ENCODE peak calls at places on chromosomes 5 and 9, in six cellular contexts. One of them, this sample, is unnamed.

GRCh38 chr5:71988808-71989207 is 118.5 kb upstream of the MAP1B start:
- DNase-seq in cardiac fibroblast: no peak
- DNase-seq in left ventricle myocardium inferior: no peak
- DNase-seq in Peyer's patch: no peak
- DNase-seq in effector memory CD4-positive, alpha-beta T cell: no peak
- DNase-seq in tibial artery: no peak
- DNase-seq in this sample: no peak

GRCh38 chr5:10288600-10289213 is 19.0 kb downstream of the CMBL start:
- DNase-seq in left ventricle myocardium inferior: peak; percentile 74
- DNase-seq in cardiac fibroblast: no peak
- DNase-seq in effector memory CD4-positive, alpha-beta T cell: no peak
- DNase-seq in Peyer's patch: peak; percentile 91
- DNase-seq in tibial artery: no peak
- DNase-seq in this sample: no peak

GRCh38 chr9:136565075-136565721 is 19.4 kb upstream of the NOTCH1 start:
- DNase-seq in Peyer's patch: no peak
- DNase-seq in left ventricle myocardium inferior: peak; percentile 79
- DNase-seq in effector memory CD4-positive, alpha-beta T cell: no peak
- DNase-seq in tibial artery: no peak
- DNase-seq in cardiac fibroblast: peak; percentile 54
- DNase-seq in this sample: peak; percentile 70

GRCh38 chr5:123708074-123708806 is 196.3 kb downstream of the CSNK1G3 start:
- DNase-seq in left ventricle myocardium inferior: no peak
- DNase-seq in effector memory CD4-positive, alpha-beta T cell: no peak
- DNase-seq in Peyer's patch: no peak
- DNase-seq in tibial artery: peak; percentile 62
- DNase-seq in cardiac fibroblast: peak; percentile 75
- DNase-seq in this sample: peak; percentile 96

GRCh38 chr5:133467325-133467700 is 145.0 kb downstream of the FSTL4 start:
- DNase-seq in tibial artery: no peak
- DNase-seq in cardiac fibroblast: no peak
- DNase-seq in Peyer's patch: no peak
- DNase-seq in left ventricle myocardium inferior: no peak
- DNase-seq in effector memory CD4-positive, alpha-beta T cell: peak; percentile 40
- DNase-seq in this sample: no peak

GRCh38 chr5:170338933-170339779 is 41.6 kb upstream of the LCP2 start:
- DNase-seq in tibial artery: no peak
- DNase-seq in Peyer's patch: peak; percentile 83
- DNase-seq in left ventricle myocardium inferior: no peak
- DNase-seq in effector memory CD4-positive, alpha-beta T cell: peak; percentile 49
- DNase-seq in cardiac fibroblast: no peak
- DNase-seq in this sample: no peak

GRCh38 chr5:61000887-61001286 is 55.9 kb downstream of the NDUFAF2 start:
- DNase-seq in effector memory CD4-positive, alpha-beta T cell: no peak
- DNase-seq in Peyer's patch: no peak
- DNase-seq in left ventricle myocardium inferior: no peak
- DNase-seq in cardiac fibroblast: no peak
- DNase-seq in tibial artery: no peak
- DNase-seq in this sample: peak; percentile 38

GRCh38 chr5:14204785-14205321 is 61.7 kb downstream of the TRIO start:
- DNase-seq in effector memory CD4-positive, alpha-beta T cell: no peak
- DNase-seq in cardiac fibroblast: peak; percentile 90
- DNase-seq in tibial artery: peak; percentile 68
- DNase-seq in Peyer's patch: peak; percentile 84
- DNase-seq in left ventricle myocardium inferior: peak; percentile 29
- DNase-seq in this sample: peak; percentile 87

GRCh38 chr5:16936150-16937022 is at the start of gene MYO10:
- DNase-seq in tibial artery: peak; percentile 48
- DNase-seq in cardiac fibroblast: peak; percentile 89
- DNase-seq in left ventricle myocardium inferior: peak; percentile 80
- DNase-seq in effector memory CD4-positive, alpha-beta T cell: no peak
- DNase-seq in Peyer's patch: peak; percentile 83
- DNase-seq in this sample: peak; percentile 73

GRCh38 chr5:61416010-61416409 is 84.0 kb downstream of the ZSWIM6 start:
- DNase-seq in Peyer's patch: no peak
- DNase-seq in tibial artery: no peak
- DNase-seq in left ventricle myocardium inferior: no peak
- DNase-seq in cardiac fibroblast: no peak
- DNase-seq in effector memory CD4-positive, alpha-beta T cell: no peak
- DNase-seq in this sample: no peak

GRCh38 chr9:91740713-91741112 is 209.3 kb downstream of the ROR2 start:
- DNase-seq in cardiac fibroblast: peak; percentile 85
- DNase-seq in effector memory CD4-positive, alpha-beta T cell: no peak
- DNase-seq in Peyer's patch: peak; percentile 66
- DNase-seq in tibial artery: no peak
- DNase-seq in left ventricle myocardium inferior: peak; percentile 36
- DNase-seq in this sample: peak; percentile 79

DNA sequence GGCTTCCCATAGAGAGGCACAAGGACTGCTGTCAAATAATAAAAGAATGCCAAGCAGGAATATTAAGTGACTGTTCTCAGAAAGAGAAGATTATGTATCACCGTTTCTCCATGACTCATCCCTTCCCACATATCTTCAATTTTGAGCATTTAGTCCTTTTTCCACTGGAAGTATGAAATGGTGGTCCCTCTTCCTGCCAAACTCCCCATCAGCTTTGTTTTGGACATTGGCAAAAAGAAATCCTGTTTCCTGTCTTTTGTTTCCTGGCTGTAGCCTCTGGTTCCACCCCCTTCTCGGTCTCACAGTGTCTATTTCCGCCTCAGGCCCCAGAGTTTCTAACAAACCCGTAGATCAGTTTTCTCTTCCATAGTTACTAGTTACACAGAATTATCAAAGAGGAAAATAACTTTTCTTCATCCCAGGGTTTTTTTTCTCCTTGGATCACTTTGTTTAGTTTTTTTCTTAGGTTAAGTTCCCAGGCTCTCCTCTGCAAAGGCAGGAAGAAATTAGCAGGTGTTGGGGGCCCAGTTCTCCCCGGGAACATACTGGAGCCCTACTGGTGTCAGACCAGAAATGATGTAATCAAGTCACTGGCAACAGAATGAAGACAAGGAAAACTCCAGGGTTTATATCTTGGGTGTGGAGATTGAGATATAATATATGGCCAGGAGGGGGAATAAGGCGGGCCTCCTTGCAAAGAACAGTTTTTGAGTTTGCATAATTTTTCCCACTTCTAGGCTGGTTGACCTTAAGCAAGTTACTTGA is 26.3 kb upstream of the ARHGAP26 start:
- DNase-seq in Peyer's patch: no peak
- DNase-seq in cardiac fibroblast: peak; percentile 78
- DNase-seq in effector memory CD4-positive, alpha-beta T cell: no peak
- DNase-seq in left ventricle myocardium inferior: no peak
- DNase-seq in tibial artery: no peak
- DNase-seq in this sample: peak; percentile 30
- H3K4me3 ChIP-seq in Peyer's patch: no peak overlapping the region
- H3K4me3 ChIP-seq in cardiac fibroblast: no peak overlapping the region
- H3K4me3 ChIP-seq in effector memory CD4-positive, alpha-beta T cell: no peak overlapping the region
- H3K4me3 ChIP-seq in left ventricle myocardium inferior: no peak overlapping the region
- H3K4me3 ChIP-seq in tibial artery: no peak overlapping the region
- H3K4me3 ChIP-seq in this sample: no peak overlapping the region

GRCh38 chr5:163622796-163623195 is 117.4 kb downstream of the MAT2B start:
- DNase-seq in left ventricle myocardium inferior: no peak
- DNase-seq in effector memory CD4-positive, alpha-beta T cell: no peak
- DNase-seq in Peyer's patch: no peak
- DNase-seq in cardiac fibroblast: no peak
- DNase-seq in tibial artery: no peak
- DNase-seq in this sample: peak; percentile 16

GRCh38 chr5:163624466-163624865 is 119.0 kb downstream of the MAT2B start:
- DNase-seq in cardiac fibroblast: no peak
- DNase-seq in left ventricle myocardium inferior: no peak
- DNase-seq in tibial artery: no peak
- DNase-seq in effector memory CD4-positive, alpha-beta T cell: no peak
- DNase-seq in Peyer's patch: no peak
- DNase-seq in this sample: peak; percentile 68

GRCh38 chr5:163619273-163619672 is 113.9 kb downstream of the MAT2B start:
- DNase-seq in effector memory CD4-positive, alpha-beta T cell: no peak
- DNase-seq in tibial artery: no peak
- DNase-seq in cardiac fibroblast: no peak
- DNase-seq in Peyer's patch: no peak
- DNase-seq in left ventricle myocardium inferior: no peak
- DNase-seq in this sample: no peak

GRCh38 chr5:163623524-163623923 is 118.1 kb downstream of the MAT2B start:
- DNase-seq in Peyer's patch: no peak
- DNase-seq in tibial artery: no peak
- DNase-seq in effector memory CD4-positive, alpha-beta T cell: no peak
- DNase-seq in left ventricle myocardium inferior: no peak
- DNase-seq in cardiac fibroblast: no peak
- DNase-seq in this sample: no peak

GRCh38 chr5:163619951-163620350 is 114.5 kb downstream of the MAT2B start:
- DNase-seq in tibial artery: no peak
- DNase-seq in Peyer's patch: no peak
- DNase-seq in effector memory CD4-positive, alpha-beta T cell: no peak
- DNase-seq in cardiac fibroblast: no peak
- DNase-seq in left ventricle myocardium inferior: no peak
- DNase-seq in this sample: no peak
- H3K4me3 ChIP-seq in tibial artery: no peak overlapping the region
- H3K4me3 ChIP-seq in Peyer's patch: no peak overlapping the region
- H3K4me3 ChIP-seq in effector memory CD4-positive, alpha-beta T cell: no peak overlapping the region
- H3K4me3 ChIP-seq in cardiac fibroblast: no peak overlapping the region
- H3K4me3 ChIP-seq in left ventricle myocardium inferior: no peak overlapping the region
- H3K4me3 ChIP-seq in this sample: no peak overlapping the region

GRCh38 chr5:118580959-118581358 is 407.4 kb downstream of the DTWD2 start:
- DNase-seq in Peyer's patch: no peak
- DNase-seq in tibial artery: no peak
- DNase-seq in cardiac fibroblast: peak; percentile 20
- DNase-seq in effector memory CD4-positive, alpha-beta T cell: no peak
- DNase-seq in left ventricle myocardium inferior: no peak
- DNase-seq in this sample: peak; percentile 89
- H3K4me3 ChIP-seq in Peyer's patch: no peak overlapping the region
- H3K4me3 ChIP-seq in tibial artery: no peak overlapping the region
- H3K4me3 ChIP-seq in cardiac fibroblast: no peak overlapping the region
- H3K4me3 ChIP-seq in effector memory CD4-positive, alpha-beta T cell: no peak overlapping the region
- H3K4me3 ChIP-seq in left ventricle myocardium inferior: no peak overlapping the region
- H3K4me3 ChIP-seq in this sample: no peak overlapping the region

GRCh38 chr9:127876764-127877562 is 512 bp downstream of the AK1 start:
- DNase-seq in effector memory CD4-positive, alpha-beta T cell: no peak
- DNase-seq in Peyer's patch: no peak
- DNase-seq in left ventricle myocardium inferior: no peak
- DNase-seq in cardiac fibroblast: no peak
- DNase-seq in tibial artery: no peak
- DNase-seq in this sample: peak; percentile 14
- H3K4me3 ChIP-seq in effector memory CD4-positive, alpha-beta T cell: no peak overlapping the region
- H3K4me3 ChIP-seq in Peyer's patch: peak overlapping the region; percentile 27
- H3K4me3 ChIP-seq in left ventricle myocardium inferior: peak overlapping the region; percentile 77
- H3K4me3 ChIP-seq in cardiac fibroblast: peak overlapping the region; percentile 60
- H3K4me3 ChIP-seq in tibial artery: peak overlapping the region; percentile 66
- H3K4me3 ChIP-seq in this sample: peak overlapping the region; percentile 74

DNA sequence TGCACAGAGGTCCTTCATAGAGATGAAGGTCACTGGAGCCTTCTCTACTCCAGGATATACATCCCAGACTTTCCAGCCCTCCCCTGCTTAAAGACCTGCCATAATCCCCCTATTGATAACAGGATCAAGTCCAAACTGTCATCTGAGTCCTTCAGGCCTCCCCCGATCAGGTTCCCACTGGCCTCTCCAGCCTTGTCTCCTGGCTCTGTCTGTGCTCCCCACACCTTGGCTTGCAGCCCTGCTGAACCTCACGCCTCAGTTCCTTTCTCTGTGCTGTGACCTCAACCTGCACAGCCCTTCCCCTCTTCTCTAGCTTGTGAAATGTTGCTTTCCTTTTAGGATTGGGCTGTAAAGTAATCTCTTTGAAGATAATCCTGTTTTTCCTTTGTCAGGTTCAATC is 2.5 kb upstream of the HRH2 start:
- DNase-seq in Peyer's patch: no peak
- DNase-seq in tibial artery: no peak
- DNase-seq in effector memory CD4-positive, alpha-beta T cell: no peak
- DNase-seq in left ventricle myocardium inferior: no peak
- DNase-seq in cardiac fibroblast: no peak
- DNase-seq in this sample: no peak
- H3K4me3 ChIP-seq in Peyer's patch: no peak overlapping the region
- H3K4me3 ChIP-seq in tibial artery: no peak overlapping the region
- H3K4me3 ChIP-seq in effector memory CD4-positive, alpha-beta T cell: no peak overlapping the region
- H3K4me3 ChIP-seq in left ventricle myocardium inferior: no peak overlapping the region
- H3K4me3 ChIP-seq in cardiac fibroblast: no peak overlapping the region
- H3K4me3 ChIP-seq in this sample: no peak overlapping the region

GRCh38 chr5:96172436-96172835 is 210.8 kb upstream of the ELL2 start:
- DNase-seq in effector memory CD4-positive, alpha-beta T cell: no peak
- DNase-seq in left ventricle myocardium inferior: no peak
- DNase-seq in tibial artery: no peak
- DNase-seq in Peyer's patch: no peak
- DNase-seq in cardiac fibroblast: peak; percentile 73
- DNase-seq in this sample: peak; percentile 91
- H3K4me3 ChIP-seq in effector memory CD4-positive, alpha-beta T cell: no peak overlapping the region
- H3K4me3 ChIP-seq in left ventricle myocardium inferior: no peak overlapping the region
- H3K4me3 ChIP-seq in tibial artery: no peak overlapping the region
- H3K4me3 ChIP-seq in Peyer's patch: no peak overlapping the region
- H3K4me3 ChIP-seq in cardiac fibroblast: no peak overlapping the region
- H3K4me3 ChIP-seq in this sample: no peak overlapping the region

DNA sequence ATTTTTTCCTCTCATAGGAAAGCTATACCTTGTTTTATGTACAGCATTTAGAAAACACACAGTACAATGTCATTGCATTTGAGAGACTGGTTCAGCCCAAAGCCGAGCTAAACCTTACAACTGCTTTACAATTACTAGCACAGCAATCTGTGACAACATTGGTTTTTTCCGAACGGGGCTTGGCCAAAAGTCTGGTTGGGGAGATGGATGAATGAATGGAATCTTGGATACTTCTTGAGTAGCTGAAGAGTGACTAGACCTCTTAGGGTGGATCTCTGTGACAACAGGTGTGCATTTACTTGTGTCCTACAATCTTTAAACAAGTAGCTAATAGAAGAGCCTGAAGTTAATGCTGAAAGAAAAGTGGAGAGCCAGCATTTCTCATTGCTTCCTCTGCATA is 1.2 kb downstream of the SGCD start:
- DNase-seq in tibial artery: no peak
- DNase-seq in cardiac fibroblast: peak; percentile 0
- DNase-seq in effector memory CD4-positive, alpha-beta T cell: no peak
- DNase-seq in Peyer's patch: no peak
- DNase-seq in left ventricle myocardium inferior: no peak
- DNase-seq in this sample: peak; percentile 33
- H3K4me3 ChIP-seq in tibial artery: peak overlapping the region; percentile 57
- H3K4me3 ChIP-seq in cardiac fibroblast: no peak overlapping the region
- H3K4me3 ChIP-seq in effector memory CD4-positive, alpha-beta T cell: no peak overlapping the region
- H3K4me3 ChIP-seq in Peyer's patch: no peak overlapping the region
- H3K4me3 ChIP-seq in left ventricle myocardium inferior: peak overlapping the region; percentile 72
- H3K4me3 ChIP-seq in this sample: peak overlapping the region; percentile 79

DNA sequence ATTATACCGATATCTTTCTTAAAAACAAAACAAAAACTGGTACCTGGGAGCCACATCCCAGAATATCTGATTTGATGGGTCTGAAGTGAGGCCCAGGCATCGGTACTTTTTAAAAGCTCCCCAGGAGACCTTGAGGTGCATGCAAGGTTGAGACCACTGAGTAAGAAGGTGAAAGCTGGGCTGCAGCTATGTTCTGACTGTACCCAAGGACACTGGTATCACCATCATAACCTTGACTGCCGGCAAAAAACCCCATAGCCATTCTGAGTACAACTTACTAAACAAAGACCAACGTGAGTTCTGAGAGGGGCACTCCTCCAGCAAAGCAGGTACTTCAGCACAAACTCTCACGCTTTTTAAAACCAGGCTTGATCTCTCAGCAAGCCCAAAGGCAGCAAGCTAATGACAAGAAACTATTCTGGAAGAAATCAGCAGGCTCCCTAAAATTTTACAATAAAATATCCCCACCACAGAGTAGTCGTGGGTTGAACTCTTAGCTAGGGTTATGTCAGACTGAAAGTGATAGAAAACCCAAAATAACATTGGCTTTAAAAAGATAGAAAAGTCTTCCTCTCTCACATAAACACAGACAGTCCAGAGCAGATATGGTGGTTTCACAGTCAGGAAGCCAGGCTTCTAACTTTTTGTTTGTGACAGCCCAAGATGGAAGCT is 263.9 kb downstream of the SAXO1 start:
- DNase-seq in tibial artery: no peak
- DNase-seq in cardiac fibroblast: no peak
- DNase-seq in Peyer's patch: no peak
- DNase-seq in effector memory CD4-positive, alpha-beta T cell: no peak
- DNase-seq in left ventricle myocardium inferior: no peak
- DNase-seq in this sample: no peak
- H3K4me3 ChIP-seq in tibial artery: no peak overlapping the region
- H3K4me3 ChIP-seq in cardiac fibroblast: no peak overlapping the region
- H3K4me3 ChIP-seq in Peyer's patch: no peak overlapping the region
- H3K4me3 ChIP-seq in effector memory CD4-positive, alpha-beta T cell: no peak overlapping the region
- H3K4me3 ChIP-seq in left ventricle myocardium inferior: no peak overlapping the region
- H3K4me3 ChIP-seq in this sample: no peak overlapping the region